ENCODE peak calls at places on chromosomes 12 and 14, in four cellular contexts. One of them, this sample, is unnamed.

GRCh38 chr14:67971627-67972625 is 152.3 kb downstream of the RAD51B start:
- DNase-seq in PC-9: no peak
- DNase-seq in brain microvascular endothelial cell: no peak
- DNase-seq in astrocyte of the spinal cord: peak; percentile 33
- DNase-seq in this sample: peak; percentile 67

GRCh38 chr12:132353811-132354210 is 24.4 kb upstream of the GALNT9 start:
- DNase-seq in PC-9: no peak
- DNase-seq in brain microvascular endothelial cell: no peak
- DNase-seq in astrocyte of the spinal cord: no peak
- DNase-seq in this sample: no peak

GRCh38 chr12:129049917-129050316 is 196.6 kb downstream of the GLT1D1 start:
- DNase-seq in PC-9: no peak
- DNase-seq in brain microvascular endothelial cell: peak; percentile 28
- DNase-seq in astrocyte of the spinal cord: no peak
- DNase-seq in this sample: no peak

GRCh38 chr12:47754881-47755280 is 3.8 kb downstream of the RAPGEF3 start:
- DNase-seq in PC-9: peak; percentile 80
- DNase-seq in brain microvascular endothelial cell: no peak
- DNase-seq in astrocyte of the spinal cord: no peak
- DNase-seq in this sample: no peak

GRCh38 chr12:77590306-77590705 is 240.4 kb upstream of the NAV3 start:
- DNase-seq in PC-9: no peak
- DNase-seq in brain microvascular endothelial cell: no peak
- DNase-seq in astrocyte of the spinal cord: no peak
- DNase-seq in this sample: no peak

GRCh38 chr14:64641760-64642159 is 62.5 kb upstream of the PLEKHG3 start:
- DNase-seq in PC-9: no peak
- DNase-seq in brain microvascular endothelial cell: no peak
- DNase-seq in astrocyte of the spinal cord: no peak
- DNase-seq in this sample: no peak

GRCh38 chr12:108352591-108352990 is 13.5 kb upstream of the CMKLR1 start:
- DNase-seq in PC-9: no peak
- DNase-seq in brain microvascular endothelial cell: no peak
- DNase-seq in astrocyte of the spinal cord: no peak
- DNase-seq in this sample: no peak

GRCh38 chr12:25469368-25469767 is 83.7 kb downstream of the LMNTD1 start:
- DNase-seq in PC-9: no peak
- DNase-seq in brain microvascular endothelial cell: no peak
- DNase-seq in astrocyte of the spinal cord: no peak
- DNase-seq in this sample: peak; percentile 8

GRCh38 chr12:132276720-132277373 is 52.5 kb downstream of the GALNT9 start:
- DNase-seq in PC-9: no peak
- DNase-seq in brain microvascular endothelial cell: no peak
- DNase-seq in astrocyte of the spinal cord: no peak
- DNase-seq in this sample: no peak

GRCh38 chr12:27626239-27626638 is 70.0 kb upstream of the REP15 start:
- DNase-seq in PC-9: no peak
- DNase-seq in brain microvascular endothelial cell: no peak
- DNase-seq in astrocyte of the spinal cord: peak; percentile 59
- DNase-seq in this sample: peak; percentile 68

GRCh38 chr12:94173660-94174265 is 25.4 kb downstream of the PLXNC1 start:
- DNase-seq in PC-9: no peak
- DNase-seq in brain microvascular endothelial cell: no peak
- DNase-seq in astrocyte of the spinal cord: no peak
- DNase-seq in this sample: no peak

GRCh38 chr12:29208060-29208459 is 59.0 kb downstream of the FAR2 start:
- DNase-seq in PC-9: no peak
- DNase-seq in brain microvascular endothelial cell: no peak
- DNase-seq in astrocyte of the spinal cord: no peak
- DNase-seq in this sample: no peak

GRCh38 chr12:68559246-68559645 is 51.5 kb upstream of the RAP1B start:
- DNase-seq in PC-9: no peak
- DNase-seq in brain microvascular endothelial cell: peak; percentile 13
- DNase-seq in astrocyte of the spinal cord: no peak
- DNase-seq in this sample: peak; percentile 20

GRCh38 chr14:39847191-39847590 is 415.0 kb upstream of the FBXO33 start:
- DNase-seq in PC-9: no peak
- DNase-seq in brain microvascular endothelial cell: no peak
- DNase-seq in astrocyte of the spinal cord: peak; percentile 56
- DNase-seq in this sample: peak; percentile 10

GRCh38 chr12:24473097-24473496 is 475.8 kb downstream of the BCAT1 start:
- DNase-seq in PC-9: no peak
- DNase-seq in brain microvascular endothelial cell: no peak
- DNase-seq in astrocyte of the spinal cord: no peak
- DNase-seq in this sample: no peak

GRCh38 chr12:39502657-39503056 is 59.7 kb upstream of the KIF21A start:
- DNase-seq in PC-9: no peak
- DNase-seq in brain microvascular endothelial cell: no peak
- DNase-seq in astrocyte of the spinal cord: no peak
- DNase-seq in this sample: no peak

GRCh38 chr14:94394594-94395305 is 6.3 kb upstream of the SERPINA1 start:
- DNase-seq in PC-9: no peak
- DNase-seq in brain microvascular endothelial cell: peak; percentile 14
- DNase-seq in astrocyte of the spinal cord: no peak
- DNase-seq in this sample: peak; percentile 89

GRCh38 chr14:75497701-75498100 is 24.6 kb upstream of the BATF start:
- DNase-seq in PC-9: no peak
- DNase-seq in brain microvascular endothelial cell: no peak
- DNase-seq in astrocyte of the spinal cord: no peak
- DNase-seq in this sample: no peak

GRCh38 chr14:71238835-71239234 is 331.6 kb downstream of the PCNX1 start:
- DNase-seq in PC-9: no peak
- DNase-seq in brain microvascular endothelial cell: no peak
- DNase-seq in astrocyte of the spinal cord: no peak
- DNase-seq in this sample: peak; percentile 32

GRCh38 chr12:132393245-132393795 is 63.9 kb upstream of the GALNT9 start:
- DNase-seq in PC-9: peak; percentile 52
- DNase-seq in brain microvascular endothelial cell: peak; percentile 31
- DNase-seq in astrocyte of the spinal cord: no peak
- DNase-seq in this sample: no peak

GRCh38 chr14:25132734-25133422 is 82.9 kb upstream of the STXBP6 start:
- DNase-seq in PC-9: no peak
- DNase-seq in brain microvascular endothelial cell: peak; percentile 2
- DNase-seq in astrocyte of the spinal cord: peak; percentile 39
- DNase-seq in this sample: peak; percentile 64

GRCh38 chr12:74170645-74171477 is 366.8 kb upstream of the ATXN7L3B start:
- DNase-seq in PC-9: no peak
- DNase-seq in brain microvascular endothelial cell: no peak
- DNase-seq in astrocyte of the spinal cord: no peak
- DNase-seq in this sample: no peak

GRCh38 chr14:64186231-64187129 is 107.7 kb downstream of the ESR2 start:
- DNase-seq in PC-9: no peak
- DNase-seq in brain microvascular endothelial cell: no peak
- DNase-seq in astrocyte of the spinal cord: no peak
- DNase-seq in this sample: no peak

GRCh38 chr12:52249041-52249461 is 16.0 kb downstream of the KRT7 start:
- DNase-seq in PC-9: no peak
- DNase-seq in brain microvascular endothelial cell: no peak
- DNase-seq in astrocyte of the spinal cord: no peak
- DNase-seq in this sample: no peak

GRCh38 chr12:57621497-57622292 is 10.5 kb downstream of the ARHGEF25 start:
- DNase-seq in PC-9: no peak
- DNase-seq in brain microvascular endothelial cell: no peak
- DNase-seq in astrocyte of the spinal cord: no peak
- DNase-seq in this sample: peak; percentile 16

GRCh38 chr12:89980236-89980635 is 271.6 kb upstream of the ATP2B1 start:
- DNase-seq in PC-9: no peak
- DNase-seq in brain microvascular endothelial cell: no peak
- DNase-seq in astrocyte of the spinal cord: no peak
- DNase-seq in this sample: peak; percentile 76

GRCh38 chr12:57844725-57845477 is 1.6 kb downstream of the CTDSP2 start:
- DNase-seq in PC-9: peak; percentile 60
- DNase-seq in brain microvascular endothelial cell: peak; percentile 54
- DNase-seq in astrocyte of the spinal cord: peak; percentile 66
- DNase-seq in this sample: peak; percentile 94

GRCh38 chr14:96246535-96246839 is 9.5 kb upstream of the BDKRB1 start:
- DNase-seq in PC-9: peak; percentile 80
- DNase-seq in brain microvascular endothelial cell: peak; percentile 96
- DNase-seq in astrocyte of the spinal cord: peak; percentile 84
- DNase-seq in this sample: peak; percentile 100

GRCh38 chr12:62683724-62684501 is 217.3 kb downstream of the MON2 start:
- DNase-seq in PC-9: no peak
- DNase-seq in brain microvascular endothelial cell: no peak
- DNase-seq in astrocyte of the spinal cord: peak; percentile 63
- DNase-seq in this sample: peak; percentile 71

GRCh38 chr14:51419685-51420084 is 179.6 kb downstream of the TMX1 start:
- DNase-seq in PC-9: no peak
- DNase-seq in brain microvascular endothelial cell: no peak
- DNase-seq in astrocyte of the spinal cord: no peak
- DNase-seq in this sample: no peak

GRCh38 chr12:76081909-76082308 is 2.6 kb downstream of the NAP1L1 start:
- DNase-seq in PC-9: no peak
- DNase-seq in brain microvascular endothelial cell: no peak
- DNase-seq in astrocyte of the spinal cord: no peak
- DNase-seq in this sample: no peak
- H3K4me3 ChIP-seq in PC-9: peak overlapping the region; percentile 98
- H3K4me3 ChIP-seq in brain microvascular endothelial cell: no peak overlapping the region
- H3K4me3 ChIP-seq in astrocyte of the spinal cord: no peak overlapping the region
- H3K4me3 ChIP-seq in this sample: no peak overlapping the region

GRCh38 chr12:111274820-111275219 is 94.1 kb downstream of the PHETA1 start:
- DNase-seq in PC-9: no peak
- DNase-seq in brain microvascular endothelial cell: no peak
- DNase-seq in astrocyte of the spinal cord: no peak
- DNase-seq in this sample: peak; percentile 15
- TF ChIP-seq CTCF in PC-9: peak; percentile 62
- TF ChIP-seq CTCF in brain microvascular endothelial cell: peak; percentile 59
- TF ChIP-seq CTCF in astrocyte of the spinal cord: peak; percentile 43
- TF ChIP-seq CTCF in this sample: peak; percentile 63

GRCh38 chr12:20695232-20695631 is at the start of gene SLCO1C1:
- DNase-seq in PC-9: no peak
- DNase-seq in brain microvascular endothelial cell: no peak
- DNase-seq in astrocyte of the spinal cord: no peak
- DNase-seq in this sample: no peak
- H3K4me3 ChIP-seq in PC-9: no peak within 1 kb of the TSS
- H3K4me3 ChIP-seq in brain microvascular endothelial cell: no peak within 1 kb of the TSS
- H3K4me3 ChIP-seq in astrocyte of the spinal cord: no peak within 1 kb of the TSS
- H3K4me3 ChIP-seq in this sample: no peak within 1 kb of the TSS

GRCh38 chr14:104714066-104714465 is 10.0 kb upstream of the ADSS1 start:
- DNase-seq in PC-9: no peak
- DNase-seq in brain microvascular endothelial cell: no peak
- DNase-seq in astrocyte of the spinal cord: no peak
- DNase-seq in this sample: no peak

GRCh38 chr14:104717137-104717536 is 6.9 kb upstream of the ADSS1 start:
- DNase-seq in PC-9: no peak
- DNase-seq in brain microvascular endothelial cell: no peak
- DNase-seq in astrocyte of the spinal cord: no peak
- DNase-seq in this sample: no peak

GRCh38 chr14:104715871-104716270 is 8.2 kb upstream of the ADSS1 start:
- DNase-seq in PC-9: no peak
- DNase-seq in brain microvascular endothelial cell: no peak
- DNase-seq in astrocyte of the spinal cord: no peak
- DNase-seq in this sample: no peak

GRCh38 chr14:104714681-104715080 is 9.3 kb upstream of the ADSS1 start:
- DNase-seq in PC-9: no peak
- DNase-seq in brain microvascular endothelial cell: no peak
- DNase-seq in astrocyte of the spinal cord: no peak
- DNase-seq in this sample: no peak

GRCh38 chr14:104715416-104715815 is 8.6 kb upstream of the ADSS1 start:
- DNase-seq in PC-9: no peak
- DNase-seq in brain microvascular endothelial cell: no peak
- DNase-seq in astrocyte of the spinal cord: no peak
- DNase-seq in this sample: no peak
- TF ChIP-seq CTCF in PC-9: no peak
- TF ChIP-seq CTCF in brain microvascular endothelial cell: no peak
- TF ChIP-seq CTCF in astrocyte of the spinal cord: no peak
- TF ChIP-seq CTCF in this sample: no peak

GRCh38 chr12:100533326-100533725 is 40.2 kb upstream of the GAS2L3 start:
- DNase-seq in PC-9: no peak
- DNase-seq in brain microvascular endothelial cell: no peak
- DNase-seq in astrocyte of the spinal cord: no peak
- DNase-seq in this sample: no peak
- H3K4me3 ChIP-seq in PC-9: no peak overlapping the region
- H3K4me3 ChIP-seq in brain microvascular endothelial cell: no peak overlapping the region
- H3K4me3 ChIP-seq in astrocyte of the spinal cord: no peak overlapping the region
- H3K4me3 ChIP-seq in this sample: no peak overlapping the region

This sample was measured in fibroblast of mammary gland.